ENCODE peak calls at places on chromosomes 6 and 20, in four cellular contexts. F is IMR-90, H is neuronal stem cell, S is mesenchymal stem cell. C is an unnamed sample.
A peak's percentile ranks its signal among the peaks of the same experiment; 100 is the strongest.

GRCh38 chr20:17993546-17993945 is 24.7 kb downstream of the MGME1 start:
- DNase-seq in F (no peak), H (no peak), S (no peak), C (no peak)

GRCh38 chr20:23031346-23031745 is 3.8 kb upstream of the SSTR4 start:
- DNase-seq in F (no peak), H (no peak), S (no peak), C (no peak)

GRCh38 chr6:122124908-122125307 is 274.5 kb upstream of the HSF2 start:
- DNase-seq in F (no peak), H (no peak), S (no peak), C (no peak)

GRCh38 chr6:24410622-24411021 is 7.9 kb downstream of the MRS2 start:
- DNase-seq in F (no peak), H (no peak), S (no peak), C (no peak)

GRCh38 chr6:11120273-11121005 is 8.9 kb upstream of the ERVFRD-1 start:
- DNase-seq in F (peak; percentile 72), H (no peak), S (peak; percentile 39), C (no peak)

GRCh38 chr6:160990847-160991410 is 640 bp upstream of the MAP3K4 start:
- DNase-seq in F (peak; percentile 13), H (no peak), S (no peak), C (no peak)

GRCh38 chr6:140490086-140490485 is 1115.6 kb upstream of the CITED2 start:
- DNase-seq in F (peak; percentile 56), H (no peak), S (no peak), C (no peak)

GRCh38 chr20:2254333-2254732 is 41.5 kb upstream of the TGM3 start:
- DNase-seq in F (no peak), H (no peak), S (no peak), C (no peak)

GRCh38 chr6:20001286-20001685 is 164.1 kb downstream of the ID4 start:
- DNase-seq in F (no peak), H (no peak), S (no peak), C (no peak)

GRCh38 chr20:38355161-38356012 is 9.1 kb downstream of the LBP start:
- DNase-seq in F (no peak), H (no peak), S (no peak), C (no peak)

GRCh38 chr20:44448753-44449546 is 26.7 kb upstream of the TTPAL start:
- DNase-seq in F (no peak), H (peak; percentile 27), S (no peak), C (peak; percentile 77)

GRCh38 chr6:15730442-15730841 is 67.6 kb upstream of the DTNBP1 start:
- DNase-seq in F (no peak), H (no peak), S (no peak), C (no peak)

GRCh38 chr20:32909451-32909850 is 50.7 kb downstream of the EFCAB8 start:
- DNase-seq in F (no peak), H (no peak), S (no peak), C (no peak)

GRCh38 chr6:6057442-6058053 is 50.8 kb upstream of the NRN1 start:
- DNase-seq in F (no peak), H (peak; percentile 15), S (peak; percentile 28), C (peak; percentile 63)

GRCh38 chr20:63597651-63598478 is 23.8 kb upstream of the HELZ2 start:
- DNase-seq in F (no peak), H (no peak), S (no peak), C (no peak)

GRCh38 chr20:36018208-36018988 is 50.0 kb downstream of the CNBD2 start:
- DNase-seq in F (no peak), H (no peak), S (no peak), C (no peak)

GRCh38 chr6:20644667-20645370 is 110.6 kb downstream of the CDKAL1 start:
- DNase-seq in F (peak; percentile 57), H (no peak), S (no peak), C (no peak)

GRCh38 chr6:131116755-131117360 is 18.4 kb upstream of the AKAP7 start:
- DNase-seq in F (peak; percentile 64), H (no peak), S (peak; percentile 57), C (peak; percentile 71)

GRCh38 chr6:141326426-141326825 is 806.3 kb upstream of the GJE1 start:
- DNase-seq in F (peak; percentile 100), H (no peak), S (peak; percentile 98), C (peak; percentile 84)

GRCh38 chr20:38338849-38339520 is 7.3 kb upstream of the LBP start:
- DNase-seq in F (no peak), H (no peak), S (peak; percentile 18), C (peak; percentile 79)

GRCh38 chr6:12595161-12595792 is 121.3 kb upstream of the PHACTR1 start:
- DNase-seq in F (peak; percentile 52), H (no peak), S (peak; percentile 80), C (no peak)

GRCh38 chr6:36267731-36268477 is 2.0 kb upstream of the PNPLA1 start:
- DNase-seq in F (no peak), H (no peak), S (no peak), C (no peak)

GRCh38 chr20:7744411-7744810 is 195.8 kb downstream of the HAO1 start:
- DNase-seq in F (peak; percentile 62), H (no peak), S (peak; percentile 69), C (peak; percentile 62)

GRCh38 chr6:103122766-103123601 is 1729.5 kb downstream of the GRIK2 start:
- DNase-seq in F (peak; percentile 0), H (peak; percentile 72), S (peak; percentile 58), C (peak; percentile 88)

GRCh38 chr6:6547111-6547879 is 41.2 kb upstream of the LY86 start:
- DNase-seq in F (peak; percentile 75), H (peak; percentile 90), S (peak; percentile 81), C (peak; percentile 90)

GRCh38 chr6:63573140-63573898 is 1.0 kb downstream of the LOC128125822 start:
- DNase-seq in F (peak; percentile 55), H (peak; percentile 59), S (peak; percentile 75), C (peak; percentile 95)

GRCh38 chr20:47815866-47816265 is 30.6 kb upstream of the SULF2 start:
- DNase-seq in F (no peak), H (no peak), S (no peak), C (no peak)

GRCh38 chr20:36273414-36274247 is 32.5 kb upstream of the DLGAP4 start:
- DNase-seq in F (peak; percentile 16), H (no peak), S (peak; percentile 6), C (peak; percentile 41)

DNA sequence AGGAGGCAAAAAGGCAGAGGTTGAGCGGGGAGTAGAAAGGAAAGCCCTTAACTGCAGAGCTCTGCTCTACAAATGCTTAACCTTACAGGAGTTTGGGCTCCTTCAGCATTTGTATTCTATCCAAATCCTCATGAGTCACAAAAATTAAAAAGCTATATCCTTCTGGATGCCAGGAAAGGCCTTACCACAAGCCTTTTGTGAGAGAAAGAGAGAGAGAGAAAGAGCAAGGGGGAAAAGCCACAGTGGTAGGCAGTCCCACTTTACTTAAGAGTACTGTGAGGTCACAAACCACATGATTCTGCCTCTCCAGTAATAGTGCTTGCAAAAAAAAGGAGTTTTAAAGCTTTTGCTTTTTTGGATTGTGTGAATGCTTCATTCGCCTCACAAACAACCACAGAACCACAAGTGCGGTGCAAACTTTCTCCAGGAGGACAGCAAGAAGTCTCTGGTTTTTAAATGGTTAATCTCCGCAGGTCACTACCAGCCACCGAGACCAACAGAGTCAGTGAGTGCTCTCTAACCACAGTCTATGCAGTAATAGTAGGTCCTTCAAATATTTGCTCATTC is at the start of gene RUNX2:
- DNase-seq in F (peak; percentile 87), H (no peak), S (peak; percentile 74), C (peak; percentile 33)
- H3K4me3 ChIP-seq in F (no peak within 1 kb of the TSS), H (peak within 1 kb of the TSS; percentile 49), S (peak within 1 kb of the TSS; percentile 54), C (no peak within 1 kb of the TSS)

GRCh38 chr20:52411611-52412010 is 220.0 kb upstream of the ZFP64 start:
- DNase-seq in F (no peak), H (no peak), S (no peak), C (no peak)

GRCh38 chr20:52405417-52405816 is 213.8 kb upstream of the ZFP64 start:
- DNase-seq in F (no peak), H (no peak), S (no peak), C (no peak)

GRCh38 chr20:52410182-52410647 is 218.6 kb upstream of the ZFP64 start:
- DNase-seq in F (peak; percentile 21), H (no peak), S (peak; percentile 95), C (peak; percentile 64)

GRCh38 chr20:52410746-52411317 is 219.3 kb upstream of the ZFP64 start:
- DNase-seq in F (no peak), H (no peak), S (peak; percentile 78), C (no peak)
- H3K23ac ChIP-seq in F (no peak overlapping the region), H (no peak overlapping the region), S (no peak overlapping the region), C (no peak overlapping the region)

GRCh38 chr6:125415921-125416320 is 114.2 kb upstream of the HDDC2 start:
- DNase-seq in F (no peak), H (no peak), S (peak; percentile 29), C (no peak)

GRCh38 chr6:125423047-125423446 is 121.3 kb upstream of the HDDC2 start:
- DNase-seq in F (no peak), H (no peak), S (no peak), C (no peak)

DNA sequence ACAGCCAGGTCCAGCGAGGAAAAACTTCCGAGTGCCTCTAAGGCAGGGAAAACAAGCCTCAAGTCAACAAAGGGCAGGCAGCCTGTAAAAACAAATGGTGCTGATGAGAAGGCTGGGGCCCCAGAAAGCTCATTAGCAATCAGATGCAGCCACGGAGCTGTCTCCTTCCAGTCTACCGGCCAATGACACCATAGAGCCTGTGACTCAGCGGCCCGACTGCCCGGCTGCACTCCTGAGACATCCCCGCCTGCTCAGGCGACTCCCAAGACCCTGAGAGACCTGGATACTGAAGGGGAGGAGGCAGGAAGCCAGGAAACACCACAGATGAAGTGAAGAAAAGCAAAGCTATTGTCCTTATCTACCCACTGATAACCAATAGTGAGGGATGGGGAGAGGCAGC is 120.1 kb upstream of the HDDC2 start:
- DNase-seq in F (no peak), H (peak; percentile 47), S (peak; percentile 54), C (peak; percentile 99)
- H3K4me3 ChIP-seq in F (no peak overlapping the region), H (no peak overlapping the region), S (peak overlapping the region; percentile 4), C (no peak overlapping the region)

GRCh38 chr20:21270806-21271205 is 32.3 kb upstream of the XRN2 start:
- DNase-seq in F (no peak), H (no peak), S (no peak), C (no peak)

GRCh38 chr20:21262812-21263211 is 40.3 kb upstream of the XRN2 start:
- DNase-seq in F (no peak), H (no peak), S (no peak), C (no peak)

GRCh38 chr20:21266191-21266536 is 37.0 kb upstream of the XRN2 start:
- DNase-seq in F (no peak), H (no peak), S (no peak), C (no peak)

GRCh38 chr20:21269772-21270171 is 33.4 kb upstream of the XRN2 start:
- DNase-seq in F (no peak), H (no peak), S (no peak), C (no peak)

DNA sequence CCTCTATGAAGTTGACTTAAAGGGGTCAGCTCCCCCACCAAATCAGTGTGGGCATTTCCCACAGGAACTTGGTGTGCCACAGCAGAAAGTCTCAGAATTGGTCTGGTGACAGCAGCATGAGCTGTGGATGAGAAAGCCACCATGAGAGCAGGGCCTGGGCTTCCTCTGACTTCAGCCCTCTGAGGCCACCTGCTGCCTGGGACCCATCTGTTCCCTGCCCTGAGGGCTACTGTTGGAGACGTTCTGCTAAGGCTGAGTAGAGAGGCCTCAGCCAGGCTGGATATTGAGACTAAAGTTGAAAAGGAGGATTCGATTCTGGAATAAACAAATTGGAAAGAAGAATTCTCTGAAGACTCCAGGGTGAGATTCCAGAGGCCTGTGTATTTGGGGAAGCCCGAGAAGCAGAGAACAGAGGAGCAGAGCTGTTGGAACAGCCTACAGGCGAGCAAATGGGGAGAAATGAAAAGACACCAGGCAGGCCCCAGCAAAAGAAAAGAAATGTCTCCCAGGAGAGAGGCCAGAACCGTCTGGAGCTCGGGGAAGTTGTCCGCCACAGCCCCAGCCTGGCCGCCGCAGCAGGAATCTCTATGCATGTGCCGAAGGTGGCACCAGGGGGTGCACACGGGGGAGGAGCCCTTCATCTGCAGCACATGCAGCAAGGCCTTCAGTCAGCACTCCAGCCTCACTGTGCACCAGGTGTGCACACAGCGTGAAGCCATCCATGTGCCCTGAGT is 37.5 kb upstream of the XRN2 start:
- DNase-seq in F (no peak), H (no peak), S (no peak), C (no peak)
- H3K23ac ChIP-seq in F (no peak overlapping the region), H (no peak overlapping the region), S (no peak overlapping the region), C (no peak overlapping the region)

C was measured in mesendoderm.